ENCODE peak calls at places on chromosomes 7 and 10, in nine cellular contexts. K, C, Q, P, G, V, X, M and T are unnamed samples.

GRCh38 chr7:84100866-84101265 is 93.7 kb downstream of the SEMA3A start:
- DNase-seq in K (no peak), C (peak; percentile 70), Q (peak; percentile 37), P (no peak), G (peak; percentile 65), V (no peak), X (no peak), M (no peak), T (no peak)

GRCh38 chr10:27611209-27611608 is 107.1 kb downstream of the RAB18 start:
- DNase-seq in K (no peak), C (peak; percentile 70), Q (peak; percentile 31), P (no peak), G (peak; percentile 36), V (no peak), X (no peak), M (no peak), T (no peak)

GRCh38 chr10:58335306-58336005 is 650 bp downstream of the UBE2D1 start:
- DNase-seq in K (no peak), C (no peak), Q (peak; percentile 20), P (peak; percentile 30), G (peak; percentile 80), V (no peak), X (peak; percentile 15), M (peak; percentile 9), T (peak; percentile 70)

GRCh38 chr10:555682-556350 is 133.7 kb downstream of the DIP2C start:
- DNase-seq in K (no peak), C (no peak), Q (no peak), P (no peak), G (no peak), V (no peak), X (no peak), M (no peak), T (no peak)

GRCh38 chr10:109895848-109896247 is 27.5 kb downstream of the XPNPEP1 start:
- DNase-seq in K (no peak), C (no peak), Q (no peak), P (no peak), G (no peak), V (no peak), X (no peak), M (no peak), T (no peak)

GRCh38 chr10:101848894-101849351 is 5.3 kb upstream of the KCNIP2 start:
- DNase-seq in K (peak; percentile 11), C (peak; percentile 38), Q (no peak), P (no peak), G (no peak), V (no peak), X (no peak), M (no peak), T (no peak)

GRCh38 chr10:4285121-4285520 is 500.1 kb upstream of the KLF6 start:
- DNase-seq in K (no peak), C (no peak), Q (no peak), P (no peak), G (peak; percentile 47), V (no peak), X (no peak), M (no peak), T (no peak)

GRCh38 chr10:20836401-20836800 is 60.7 kb downstream of the NEBL start:
- DNase-seq in K (no peak), C (no peak), Q (no peak), P (no peak), G (no peak), V (no peak), X (no peak), M (no peak), T (no peak)

GRCh38 chr7:23765943-23766342 is 55.9 kb downstream of the STK31 start:
- DNase-seq in K (no peak), C (no peak), Q (no peak), P (no peak), G (no peak), V (no peak), X (no peak), M (no peak), T (no peak)

GRCh38 chr7:88545663-88546062 is 213.8 kb upstream of the ZNF804B start:
- DNase-seq in K (no peak), C (no peak), Q (no peak), P (no peak), G (no peak), V (no peak), X (no peak), M (no peak), T (no peak)

GRCh38 chr7:83014546-83014945 is 148.1 kb downstream of the PCLO start:
- DNase-seq in K (no peak), C (no peak), Q (no peak), P (no peak), G (no peak), V (no peak), X (no peak), M (no peak), T (no peak)

GRCh38 chr10:48314107-48314506 is 7.6 kb downstream of the MAPK8 start:
- DNase-seq in K (no peak), C (no peak), Q (no peak), P (no peak), G (no peak), V (no peak), X (no peak), M (no peak), T (no peak)

GRCh38 chr7:8441106-8441590 is 7.7 kb downstream of the NXPH1 start:
- DNase-seq in K (no peak), C (no peak), Q (no peak), P (no peak), G (no peak), V (no peak), X (no peak), M (no peak), T (no peak)